ENCODE peak calls at places on chromosomes 16 and 17, in seven cellular contexts. V is sigmoid colon, R is Caco-2, Z is left ventricle myocardium inferior, S is testis, I is cardiac muscle cell, W is adrenal gland. L is an unnamed sample. For H3K4me1, the result is how much of the 10 kb centered on the place peaks cover.

GRCh38 chr16:11329891-11330290 is 15.4 kb upstream of the RMI2 start:
- DNase-seq in V (no peak), R (no peak), Z (no peak), S (no peak), I (peak), W (no peak), L (no peak)

GRCh38 chr17:17921192-17922082 is 50.8 kb downstream of the TOM1L2 start:
- DNase-seq in V (peak), R (peak), Z (no peak), S (no peak), I (peak), W (peak), L (no peak)

GRCh38 chr16:69191136-69191535 is 4.2 kb downstream of the SNTB2 start:
- DNase-seq in V (no peak), R (no peak), Z (no peak), S (no peak), I (no peak), W (no peak), L (no peak)

GRCh38 chr17:49229805-49230600 is 584 bp downstream of the PHOSPHO1 start:
- DNase-seq in V (no peak), R (no peak), Z (no peak), S (no peak), I (no peak), W (no peak), L (no peak)

GRCh38 chr16:50602126-50602525 is 53.9 kb downstream of the NKD1 start:
- DNase-seq in V (no peak), R (no peak), Z (no peak), S (no peak), I (no peak), W (no peak), L (no peak)

GRCh38 chr17:65294184-65294719 is 157.1 kb downstream of the RGS9 start:
- DNase-seq in V (peak), R (peak), Z (peak), S (peak), I (peak), W (peak), L (peak)

GRCh38 chr16:73601911-73602310 is 554.0 kb upstream of the ZFHX3 start:
- DNase-seq in V (no peak), R (no peak), Z (no peak), S (no peak), I (no peak), W (no peak), L (no peak)

GRCh38 chr17:71511266-71511995 is 609.4 kb upstream of the SOX9 start:
- DNase-seq in V (no peak), R (no peak), Z (no peak), S (no peak), I (no peak), W (no peak), L (no peak)

GRCh38 chr17:11803226-11803625 is 194.0 kb downstream of the ZNF18 start:
- DNase-seq in V (no peak), R (no peak), Z (no peak), S (no peak), I (no peak), W (no peak), L (no peak)

GRCh38 chr17:64081802-64082799 is 47.8 kb downstream of the ERN1 start:
- DNase-seq in V (no peak), R (peak), Z (no peak), S (no peak), I (peak), W (no peak), L (no peak)

GRCh38 chr16:88014201-88014781 is 63.1 kb downstream of the BANP start:
- DNase-seq in V (peak), R (no peak), Z (no peak), S (no peak), I (peak), W (no peak), L (no peak)

GRCh38 chr17:4511199-4511932 is 12.7 kb downstream of the SPNS2 start:
- DNase-seq in V (peak), R (no peak), Z (no peak), S (no peak), I (no peak), W (no peak), L (no peak)

DNA sequence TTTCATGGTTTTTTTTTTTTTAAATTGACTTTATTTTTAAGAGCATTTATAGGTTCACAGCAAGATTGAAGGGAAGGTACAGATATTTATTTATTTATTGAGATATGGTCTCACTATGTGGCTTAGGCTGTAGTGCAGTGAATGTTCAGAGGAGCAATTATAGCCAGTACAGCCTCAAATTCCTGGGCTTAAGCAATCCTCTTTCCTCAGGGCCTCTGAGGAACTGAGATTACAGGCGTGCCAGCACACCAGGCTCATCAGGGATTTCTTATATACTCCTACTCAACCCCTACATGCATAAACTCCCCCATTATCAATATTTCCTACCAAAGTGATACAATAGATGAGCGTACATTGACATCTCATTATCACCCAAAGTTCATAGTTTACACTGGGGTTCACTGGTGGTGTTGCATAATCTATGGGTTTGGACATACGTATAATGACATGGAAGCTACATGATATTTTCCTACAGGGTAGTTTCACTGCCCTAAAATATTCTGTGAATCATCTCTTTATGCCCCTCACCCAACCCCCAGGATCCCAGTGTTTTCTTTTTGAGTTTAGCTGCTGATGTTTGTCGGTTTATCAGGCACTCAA is 33.5 kb downstream of the HS3ST3B1 start:
- DNase-seq in V (no peak), R (no peak), Z (no peak), S (no peak), I (peak), W (no peak), L (no peak)
- H3K4me1 ChIP-seq in V (under half), R (under half), Z (under half), S (under half), I (under half), W (under half), L (under half)

GRCh38 chr17:58282442-58282841 is 1.7 kb upstream of the MPO start:
- DNase-seq in V (no peak), R (no peak), Z (no peak), S (no peak), I (no peak), W (no peak), L (peak)

GRCh38 chr17:58284613-58285421 is 4.1 kb upstream of the MPO start:
- DNase-seq in V (peak), R (no peak), Z (no peak), S (peak), I (peak), W (no peak), L (peak)

GRCh38 chr17:58281511-58282011 is 826 bp upstream of the MPO start:
- DNase-seq in V (no peak), R (no peak), Z (no peak), S (no peak), I (no peak), W (no peak), L (peak)

GRCh38 chr17:58285422-58285810 is 4.7 kb upstream of the MPO start:
- DNase-seq in V (peak), R (no peak), Z (no peak), S (no peak), I (peak), W (no peak), L (no peak)

GRCh38 chr17:58283674-58284612 is 3.2 kb upstream of the MPO start:
- DNase-seq in V (peak), R (no peak), Z (no peak), S (no peak), I (no peak), W (no peak), L (peak)
- H3K4me1 ChIP-seq in V (under half), R (under half), Z (under half), S (under half), I (under half), W (under half), L (under half)

DNA sequence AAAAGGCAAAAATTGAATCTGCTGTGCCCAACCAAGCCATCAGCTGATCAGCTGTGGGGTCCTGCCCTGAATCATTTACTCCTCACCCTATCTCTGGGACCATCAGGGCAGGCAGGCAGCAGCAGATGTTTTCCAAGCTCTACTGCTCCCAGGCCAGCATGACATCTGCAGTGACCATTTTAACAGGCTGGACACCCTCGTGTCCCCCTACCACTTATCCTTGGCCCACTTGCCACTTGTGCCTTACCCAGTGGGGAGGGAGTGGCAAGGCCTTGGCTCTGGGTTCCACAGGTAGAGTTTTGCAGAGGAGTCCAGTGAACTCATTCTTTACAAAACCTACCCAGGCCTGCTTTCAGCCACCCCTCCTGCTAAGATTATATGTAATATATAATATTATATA is 12.0 kb upstream of the CA4 start:
- DNase-seq in V (peak), R (no peak), Z (no peak), S (no peak), I (no peak), W (no peak), L (no peak)
- H3K4me1 ChIP-seq in V (under half), R (under half), Z (half or more), S (under half), I (under half), W (under half), L (under half)

GRCh38 chr17:76594676-76595075 is 9.0 kb upstream of the ST6GALNAC2 start:
- DNase-seq in V (no peak), R (no peak), Z (no peak), S (no peak), I (no peak), W (no peak), L (no peak)

GRCh38 chr17:76593964-76594363 is 8.3 kb upstream of the ST6GALNAC2 start:
- DNase-seq in V (no peak), R (no peak), Z (no peak), S (no peak), I (no peak), W (no peak), L (no peak)

GRCh38 chr17:76598004-76598439 is 12.4 kb upstream of the ST6GALNAC2 start:
- DNase-seq in V (no peak), R (no peak), Z (no peak), S (no peak), I (no peak), W (no peak), L (no peak)

GRCh38 chr17:76599699-76600460 is 14.2 kb upstream of the ST6GALNAC2 start:
- DNase-seq in V (no peak), R (no peak), Z (no peak), S (no peak), I (peak), W (no peak), L (no peak)

GRCh38 chr17:76597156-76598003 is 11.7 kb upstream of the ST6GALNAC2 start:
- DNase-seq in V (no peak), R (no peak), Z (no peak), S (peak), I (peak), W (no peak), L (no peak)
- H3K4me1 ChIP-seq in V (under half), R (under half), Z (under half), S (under half), I (under half), W (under half), L (under half)

GRCh38 chr17:82664276-82664575 is 16.0 kb upstream of the WDR45B start:
- DNase-seq in V (no peak), R (no peak), Z (no peak), S (no peak), I (no peak), W (no peak), L (no peak)
- H3K4me1 ChIP-seq in V (under half), R (under half), Z (under half), S (under half), I (under half), W (under half), L (under half)

GRCh38 chr17:20225162-20226115 is 216.3 kb downstream of the SPECC1 start:
- DNase-seq in V (no peak), R (no peak), Z (no peak), S (no peak), I (no peak), W (no peak), L (no peak)
- H3K4me1 ChIP-seq in V (under half), R (under half), Z (under half), S (under half), I (under half), W (under half), L (under half)

GRCh38 chr16:27408602-27409031 is 6.6 kb downstream of the IL21R start:
- DNase-seq in V (no peak), R (no peak), Z (no peak), S (no peak), I (no peak), W (no peak), L (no peak)
- H3K4me1 ChIP-seq in V (under half), R (under half), Z (under half), S (under half), I (under half), W (under half), L (under half)

DNA sequence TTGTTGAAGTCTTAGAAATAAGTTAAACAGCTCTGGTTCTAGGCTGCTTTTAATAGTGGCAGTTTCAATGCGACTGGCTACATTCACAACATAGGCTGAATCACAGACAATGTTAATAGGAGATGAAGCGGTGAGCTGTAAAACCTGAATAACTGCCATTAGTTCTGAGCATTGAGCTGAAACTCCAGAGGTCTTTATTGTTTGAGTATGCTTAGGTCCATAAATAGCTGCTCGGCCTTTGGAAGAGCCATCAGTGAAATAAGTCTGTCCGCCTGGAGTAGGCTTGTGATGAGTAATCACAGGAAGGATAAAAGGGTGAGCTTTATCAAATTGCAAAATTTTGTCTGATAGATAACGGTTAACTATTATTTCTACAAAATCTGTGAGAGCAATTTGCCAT is 9.5 kb upstream of the ZNF689 start:
- DNase-seq in V (no peak), R (no peak), Z (no peak), S (no peak), I (no peak), W (no peak), L (no peak)
- H3K4me1 ChIP-seq in V (under half), R (under half), Z (under half), S (under half), I (under half), W (under half), L (under half)

DNA sequence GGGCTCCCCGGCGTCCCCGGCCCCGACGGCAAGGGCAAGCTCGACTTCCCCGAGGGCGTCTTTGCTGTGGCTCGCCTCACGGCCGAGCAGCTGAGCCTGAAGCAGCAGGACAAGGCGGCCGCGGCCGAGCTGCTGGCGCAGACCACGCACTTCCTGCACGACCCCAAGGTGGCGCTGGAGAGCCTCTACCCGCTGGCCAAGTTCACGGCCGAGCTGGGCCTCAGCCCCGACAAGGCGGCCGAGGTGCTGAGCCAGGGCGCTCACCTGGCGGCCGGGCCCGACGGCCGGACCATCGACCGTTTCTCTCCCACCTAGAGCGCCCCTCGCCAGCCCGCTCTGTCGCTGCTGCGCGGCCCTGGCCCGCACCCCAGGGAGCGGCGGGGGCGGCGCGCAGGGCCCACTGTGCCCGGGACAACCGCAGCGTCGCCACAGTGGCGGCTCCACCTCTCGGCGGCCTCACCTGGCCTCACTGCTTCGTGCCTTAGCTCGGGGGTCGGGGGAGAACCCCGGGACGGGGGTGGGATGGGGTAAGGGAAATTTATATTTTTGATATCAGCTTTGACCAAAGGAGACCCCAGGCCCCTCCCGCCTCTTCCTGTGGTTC is 3.7 kb downstream of the HIC1 start:
- DNase-seq in V (peak), R (no peak), Z (peak), S (peak), I (peak), W (peak), L (no peak)
- H3K4me1 ChIP-seq in V (under half), R (under half), Z (half or more), S (under half), I (under half), W (under half), L (half or more)

GRCh38 chr16:85525464-85526117 is 87.5 kb upstream of the GSE1 start:
- DNase-seq in V (no peak), R (no peak), Z (no peak), S (no peak), I (no peak), W (no peak), L (no peak)
- H3K4me1 ChIP-seq in V (under half), R (half or more), Z (half or more), S (under half), I (half or more), W (under half), L (half or more)